ENCODE peak calls at places on chromosome 12, in five cellular contexts. B is cardiac fibroblast, X is PC-3, V is cardiac muscle cell, K is fibroblast of lung. O is an unnamed sample.

GRCh38 chr12:28543021-28543890 is 353.0 kb downstream of the CCDC91 start:
- DNase-seq in X (no peak), K (peak), V (peak), B (peak), O (no peak)

GRCh38 chr12:120705618-120706017 is 4.6 kb upstream of the UNC119B start:
- DNase-seq in K (no peak), V (no peak), X (no peak), B (no peak), O (no peak)

GRCh38 chr12:9378430-9378835 is 170.2 kb upstream of the PZP start:
- DNase-seq in K (no peak), B (no peak), X (peak), V (peak), O (no peak)

GRCh38 chr12:27924350-27925140 is 48.0 kb downstream of the PTHLH start:
- DNase-seq in B (no peak), V (peak), K (no peak), X (peak), O (peak)

GRCh38 chr12:65800928-65801327 is 23.4 kb upstream of the HMGA2 start:
- DNase-seq in B (peak), K (no peak), X (no peak), V (peak), O (peak)

GRCh38 chr12:69548687-69549086 is 36.6 kb upstream of the CCT2 start:
- DNase-seq in X (no peak), V (no peak), B (no peak), K (no peak), O (no peak)

GRCh38 chr12:92928431-92928961 is 599 bp downstream of the EEA1 start:
- DNase-seq in X (peak), V (peak), B (peak), K (peak), O (peak)

GRCh38 chr12:124232654-124232987 is 62.3 kb upstream of the RFLNA start:
- DNase-seq in B (peak), K (no peak), X (no peak), V (peak), O (no peak)

GRCh38 chr12:84585996-84586395 is 326.6 kb downstream of the SLC6A15 start:
- DNase-seq in K (no peak), V (no peak), B (no peak), X (peak), O (peak)

GRCh38 chr12:98840325-98840724 is 195.2 kb downstream of the APAF1 start:
- DNase-seq in K (no peak), X (no peak), V (no peak), B (no peak), O (no peak)
- TF ChIP-seq CTCF in K (no peak), X (no peak), V (no peak), B (no peak), O (no peak)

GRCh38 chr12:54220092-54220557 is 31.3 kb upstream of the SMUG1 start:
- DNase-seq in V (peak), K (peak), B (peak), X (peak), O (peak)

GRCh38 chr12:54216580-54217308 is 28.0 kb upstream of the SMUG1 start:
- DNase-seq in B (peak), V (peak), X (peak), K (peak), O (peak)

GRCh38 chr12:54217309-54217661 is 28.5 kb upstream of the SMUG1 start:
- DNase-seq in X (no peak), V (no peak), B (no peak), K (no peak), O (no peak)

GRCh38 chr12:54215990-54216579 is 27.3 kb upstream of the SMUG1 start:
- DNase-seq in V (no peak), X (no peak), B (no peak), K (no peak), O (no peak)

GRCh38 chr12:54217774-54218221 is 29.0 kb upstream of the SMUG1 start:
- DNase-seq in X (no peak), K (peak), B (peak), V (peak), O (no peak)
- H3K4me3 ChIP-seq in X (no peak), K (peak), B (peak), V (peak), O (peak)

DNA sequence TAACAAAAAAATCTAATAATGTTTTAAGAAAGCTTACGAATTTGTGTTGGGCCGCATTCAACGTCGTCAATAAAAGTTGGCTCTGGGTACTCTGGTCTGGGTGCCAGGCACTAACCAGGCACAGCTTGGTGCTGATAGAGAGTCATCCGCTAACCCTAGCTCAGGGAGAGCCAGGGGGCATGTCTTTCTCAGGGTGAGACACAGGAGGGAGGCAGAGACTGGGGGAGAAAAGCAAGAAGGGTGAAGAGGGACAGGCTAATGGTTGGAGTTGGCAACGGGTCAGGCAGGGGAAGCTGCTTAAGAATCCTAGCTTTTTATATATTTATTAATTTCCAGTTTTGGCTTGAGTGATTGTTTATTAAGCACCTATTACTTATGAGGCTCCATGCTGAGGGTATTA is 105.0 kb downstream of the CMKLR1 start:
- DNase-seq in B (peak), K (no peak), X (no peak), V (peak), O (peak)
- TF ChIP-seq CTCF in B (no peak), K (no peak), X (no peak), V (peak), O (peak)

GRCh38 chr12:645563-646071 is 17.6 kb downstream of the NINJ2 start:
- DNase-seq in X (peak), V (peak), B (peak), K (peak), O (peak)
- H3K4me3 ChIP-seq in X (no peak), V (no peak), B (no peak), K (no peak), O (no peak)

DNA sequence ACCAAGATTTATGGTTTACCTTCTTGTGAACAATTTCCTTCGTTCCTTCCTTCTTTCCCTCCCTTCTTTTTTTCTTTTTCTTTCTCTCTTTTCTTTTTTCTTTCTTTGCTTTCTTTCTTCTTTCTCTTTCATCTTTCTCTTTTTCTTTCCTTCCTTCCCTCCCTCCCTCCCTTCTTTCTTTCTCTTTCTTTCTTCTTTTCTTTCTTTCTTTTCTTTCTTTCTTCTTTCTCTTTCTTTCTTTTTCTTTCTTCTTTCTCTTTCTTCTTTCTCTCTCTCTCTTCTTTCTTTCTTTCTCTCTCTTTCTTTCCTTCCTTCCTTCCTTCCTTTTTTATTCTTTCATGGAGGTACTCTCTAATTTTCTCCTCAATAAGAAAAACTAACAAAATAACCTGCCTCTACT is 462.1 kb upstream of the ATP2B1 start:
- DNase-seq in K (no peak), X (no peak), B (no peak), V (no peak), O (no peak)
- TF ChIP-seq CTCF in K (no peak), X (no peak), B (no peak), V (no peak), O (no peak)

GRCh38 chr12:53793221-53793620 is 41.4 kb upstream of the CISTR start:
- DNase-seq in X (no peak), K (no peak), V (no peak), B (no peak), O (no peak)

GRCh38 chr12:53788892-53789291 is 37.1 kb upstream of the CISTR start:
- DNase-seq in K (no peak), B (no peak), V (no peak), X (no peak), O (no peak)

GRCh38 chr12:53795927-53796326 is 44.1 kb upstream of the CISTR start:
- DNase-seq in X (no peak), B (no peak), V (no peak), K (no peak), O (no peak)

GRCh38 chr12:53789570-53789969 is 37.8 kb upstream of the CISTR start:
- DNase-seq in K (no peak), X (no peak), B (no peak), V (no peak), O (no peak)

GRCh38 chr12:53791735-53792326 is 40.1 kb upstream of the CISTR start:
- DNase-seq in B (no peak), K (no peak), V (no peak), X (peak), O (peak)
- H3K4me3 ChIP-seq in B (no peak), K (no peak), V (no peak), X (no peak), O (no peak)

GRCh38 chr12:131438874-131439273 is 272.0 kb upstream of the SFSWAP start:
- DNase-seq in X (no peak), B (no peak), K (no peak), V (no peak), O (no peak)
- TF ChIP-seq CTCF in X (no peak), B (no peak), K (no peak), V (no peak), O (no peak)